ENCODE peak calls at places on chromosomes 2 and 18, in four cellular contexts. One of them, this sample, is unnamed.

GRCh38 chr2:191013876-191014652 is at the start of gene STAT1:
- DNase-seq in substantia nigra: peak; percentile 88
- DNase-seq in esophagus muscularis mucosa: peak; percentile 98
- DNase-seq in transverse colon: peak; percentile 95
- DNase-seq in this sample: peak; percentile 98

GRCh38 chr18:74040459-74041332 is 106.9 kb downstream of the FBXO15 start:
- DNase-seq in substantia nigra: no peak
- DNase-seq in esophagus muscularis mucosa: no peak
- DNase-seq in transverse colon: peak; percentile 46
- DNase-seq in this sample: peak; percentile 15

GRCh38 chr2:159131882-159132281 is 154.6 kb downstream of the WDSUB1 start:
- DNase-seq in substantia nigra: no peak
- DNase-seq in esophagus muscularis mucosa: no peak
- DNase-seq in transverse colon: no peak
- DNase-seq in this sample: no peak

GRCh38 chr2:127014630-127015029 is 92.3 kb downstream of the BIN1 start:
- DNase-seq in substantia nigra: no peak
- DNase-seq in esophagus muscularis mucosa: peak; percentile 39
- DNase-seq in transverse colon: no peak
- DNase-seq in this sample: no peak

GRCh38 chr2:88182721-88183120 is 12.6 kb downstream of the THNSL2 start:
- DNase-seq in substantia nigra: no peak
- DNase-seq in esophagus muscularis mucosa: no peak
- DNase-seq in transverse colon: no peak
- DNase-seq in this sample: no peak

GRCh38 chr2:218400167-218400929 is 680 bp downstream of the CTDSP1 start:
- DNase-seq in substantia nigra: peak; percentile 43
- DNase-seq in esophagus muscularis mucosa: no peak
- DNase-seq in transverse colon: peak; percentile 61
- DNase-seq in this sample: peak; percentile 55

GRCh38 chr2:109611467-109612095 is 2.2 kb downstream of the SEPTIN10 start:
- DNase-seq in substantia nigra: no peak
- DNase-seq in esophagus muscularis mucosa: no peak
- DNase-seq in transverse colon: no peak
- DNase-seq in this sample: no peak

GRCh38 chr18:22275706-22276333 is 106.4 kb downstream of the GATA6 start:
- DNase-seq in substantia nigra: no peak
- DNase-seq in esophagus muscularis mucosa: no peak
- DNase-seq in transverse colon: no peak
- DNase-seq in this sample: no peak

GRCh38 chr2:36356990-36357505 is 1.5 kb downstream of the CRIM1 start:
- DNase-seq in substantia nigra: no peak
- DNase-seq in esophagus muscularis mucosa: no peak
- DNase-seq in transverse colon: peak; percentile 37
- DNase-seq in this sample: no peak

This sample was measured in GM06990.